ENCODE peak calls at places on chromosomes 6 and 20, in six cellular contexts. L, F, Q, A, D and I are unnamed samples.

GRCh38 chr20:37990571-37991151 is 42.6 kb downstream of the TTI1 start:
- DNase-seq in L (peak; percentile 78), F (peak; percentile 59), Q (no peak), A (peak; percentile 27), D (peak; percentile 31), I (peak; percentile 79)

GRCh38 chr20:59620860-59621485 is 16.6 kb downstream of the PHACTR3 start:
- DNase-seq in L (no peak), F (no peak), Q (no peak), A (no peak), D (no peak), I (no peak)

GRCh38 chr20:38877483-38877882 is 48.7 kb upstream of the FAM83D start:
- DNase-seq in L (no peak), F (no peak), Q (no peak), A (no peak), D (no peak), I (no peak)

GRCh38 chr20:39269031-39269461 is 306.9 kb downstream of the DHX35 start:
- DNase-seq in L (peak; percentile 3), F (peak; percentile 51), Q (no peak), A (peak; percentile 73), D (peak; percentile 54), I (peak; percentile 12)

GRCh38 chr6:45783716-45784115 is 231.9 kb downstream of the CLIC5 start:
- DNase-seq in L (no peak), F (no peak), Q (no peak), A (no peak), D (no peak), I (peak; percentile 43)

GRCh38 chr6:82015043-82015442 is 232.5 kb downstream of the IBTK start:
- DNase-seq in L (no peak), F (no peak), Q (no peak), A (no peak), D (no peak), I (no peak)

GRCh38 chr6:16372029-16372776 is 133.8 kb downstream of the GMPR start:
- DNase-seq in L (no peak), F (no peak), Q (no peak), A (no peak), D (no peak), I (no peak)

GRCh38 chr20:45011108-45011526 is 44.8 kb downstream of the STK4 start:
- DNase-seq in L (peak; percentile 80), F (peak; percentile 33), Q (peak; percentile 49), A (peak; percentile 78), D (peak; percentile 49), I (peak; percentile 73)

GRCh38 chr6:33713786-33714185 is 2.3 kb upstream of the UQCC2 start:
- DNase-seq in L (no peak), F (no peak), Q (no peak), A (no peak), D (no peak), I (no peak)
- H3K4me3 ChIP-seq in L (no peak overlapping the region), F (no peak overlapping the region), Q (no peak overlapping the region), A (no peak overlapping the region), D (no peak overlapping the region), I (no peak overlapping the region)

GRCh38 chr20:43746344-43747137 is 19.7 kb upstream of the GTSF1L start:
- DNase-seq in L (no peak), F (no peak), Q (no peak), A (no peak), D (no peak), I (no peak)
- H3K4me3 ChIP-seq in L (no peak overlapping the region), F (no peak overlapping the region), Q (no peak overlapping the region), A (no peak overlapping the region), D (no peak overlapping the region), I (no peak overlapping the region)

DNA sequence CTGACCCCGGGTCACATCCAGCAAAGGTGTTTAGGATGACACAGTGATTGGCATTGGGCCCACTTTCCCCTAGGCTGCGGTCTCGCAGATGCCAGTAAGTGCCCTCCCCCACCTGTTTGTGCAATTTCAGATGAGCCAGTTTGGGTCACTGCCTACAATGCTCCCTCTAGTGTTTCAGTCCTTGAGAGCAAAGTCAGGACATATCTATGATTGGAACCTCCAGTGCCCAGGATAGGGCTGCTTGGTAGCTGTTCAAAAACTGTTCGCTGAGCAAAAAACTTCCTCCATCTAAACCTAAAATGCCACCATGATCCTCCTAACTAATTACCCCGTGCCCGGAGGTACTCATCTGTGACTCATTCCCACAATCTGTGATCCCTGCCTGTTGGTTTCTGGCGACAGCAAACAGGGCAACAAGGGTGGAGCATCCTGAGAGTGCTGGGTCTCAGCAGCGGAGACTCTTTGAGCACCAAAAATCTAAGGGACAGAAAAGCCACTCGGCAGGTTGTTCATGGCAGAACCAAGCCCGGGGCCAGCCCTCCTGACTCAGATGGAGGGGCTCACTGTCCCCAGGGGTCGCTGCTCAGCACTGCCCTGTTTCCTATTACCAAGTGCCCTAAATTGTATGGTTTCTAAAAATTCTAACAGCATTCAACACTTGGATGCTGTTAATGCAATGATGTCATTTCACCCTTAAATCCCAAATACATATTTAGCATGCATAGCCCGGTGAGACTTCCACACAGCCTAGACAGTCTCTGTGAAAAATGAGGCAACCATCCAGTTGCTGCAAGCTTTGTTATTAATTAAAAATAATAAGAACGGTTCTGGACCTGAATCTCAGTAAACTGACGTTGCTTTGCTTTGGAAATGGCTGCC is 5.0 kb downstream of the VSX1 start:
- DNase-seq in L (peak; percentile 1), F (no peak), Q (peak; percentile 41), A (no peak), D (peak; percentile 44), I (peak; percentile 22)
- H3K4me3 ChIP-seq in L (no peak overlapping the region), F (peak overlapping the region; percentile 34), Q (peak overlapping the region; percentile 30), A (no peak overlapping the region), D (no peak overlapping the region), I (no peak overlapping the region)

DNA sequence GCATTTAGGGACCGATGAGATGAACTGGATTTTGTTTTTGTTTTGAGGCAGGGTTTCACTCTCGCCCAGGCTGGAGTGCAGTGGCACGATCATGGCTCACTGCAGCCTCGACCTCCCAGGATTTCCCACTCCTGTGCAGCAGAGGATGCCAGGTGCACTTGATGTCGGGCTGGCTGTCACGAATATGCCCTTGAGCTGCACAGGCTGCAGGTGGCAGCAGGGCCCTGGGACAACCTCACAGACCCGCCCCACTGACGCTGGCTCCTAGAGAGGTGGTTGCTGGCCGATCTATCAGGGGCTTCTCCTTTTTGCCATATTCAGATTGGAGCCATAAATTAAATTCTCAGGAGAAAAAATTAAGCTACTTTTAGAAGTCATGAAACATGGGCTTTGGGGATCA is 32.2 kb downstream of the NQO2 start:
- DNase-seq in L (no peak), F (no peak), Q (no peak), A (no peak), D (no peak), I (no peak)
- H3K4me3 ChIP-seq in L (no peak overlapping the region), F (no peak overlapping the region), Q (no peak overlapping the region), A (no peak overlapping the region), D (no peak overlapping the region), I (no peak overlapping the region)

DNA sequence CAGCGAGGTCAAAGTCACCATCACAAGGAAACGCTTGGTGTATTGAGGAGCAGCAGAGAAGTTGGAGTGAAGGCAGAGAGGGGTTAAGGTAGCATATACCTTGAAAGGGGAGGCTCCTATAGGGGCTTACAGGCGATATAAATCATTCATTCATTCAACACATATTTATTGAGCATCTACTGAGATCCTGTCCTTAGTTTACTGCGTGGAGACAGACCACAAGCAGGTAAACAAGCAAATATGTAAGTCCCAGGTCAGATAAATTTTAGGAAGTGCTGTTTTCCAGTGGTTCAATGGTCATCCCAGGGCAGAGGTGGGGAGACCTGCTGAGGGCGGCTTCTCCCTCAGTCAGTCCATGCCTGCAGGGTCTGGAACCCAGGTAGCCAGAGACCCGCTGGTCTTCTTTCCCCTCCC is 761 bp upstream of the DNMT3B start:
- DNase-seq in L (no peak), F (no peak), Q (no peak), A (no peak), D (no peak), I (no peak)
- H3K4me3 ChIP-seq in L (no peak overlapping the region), F (peak overlapping the region; percentile 75), Q (peak overlapping the region; percentile 77), A (peak overlapping the region; percentile 63), D (no peak overlapping the region), I (peak overlapping the region; percentile 90)

DNA sequence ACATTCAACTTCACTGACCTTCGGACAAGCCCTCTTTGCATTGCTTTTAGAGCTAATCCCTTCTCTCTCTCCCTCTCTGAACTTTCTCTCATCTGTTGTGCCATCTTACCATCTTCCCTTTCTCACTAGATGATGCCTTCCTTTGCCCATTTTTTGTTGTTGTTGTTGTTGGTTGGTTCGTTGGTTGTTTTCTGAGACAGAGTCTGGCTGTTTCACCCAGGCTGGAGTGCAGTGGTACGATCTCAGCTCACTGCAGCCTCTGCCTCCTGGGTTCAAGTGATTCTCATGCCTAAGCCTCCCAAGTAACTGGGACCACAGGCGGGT is 18.8 kb downstream of the MAP3K5 start:
- DNase-seq in L (no peak), F (no peak), Q (no peak), A (no peak), D (no peak), I (no peak)
- H3K4me3 ChIP-seq in L (no peak overlapping the region), F (no peak overlapping the region), Q (no peak overlapping the region), A (no peak overlapping the region), D (no peak overlapping the region), I (no peak overlapping the region)

DNA sequence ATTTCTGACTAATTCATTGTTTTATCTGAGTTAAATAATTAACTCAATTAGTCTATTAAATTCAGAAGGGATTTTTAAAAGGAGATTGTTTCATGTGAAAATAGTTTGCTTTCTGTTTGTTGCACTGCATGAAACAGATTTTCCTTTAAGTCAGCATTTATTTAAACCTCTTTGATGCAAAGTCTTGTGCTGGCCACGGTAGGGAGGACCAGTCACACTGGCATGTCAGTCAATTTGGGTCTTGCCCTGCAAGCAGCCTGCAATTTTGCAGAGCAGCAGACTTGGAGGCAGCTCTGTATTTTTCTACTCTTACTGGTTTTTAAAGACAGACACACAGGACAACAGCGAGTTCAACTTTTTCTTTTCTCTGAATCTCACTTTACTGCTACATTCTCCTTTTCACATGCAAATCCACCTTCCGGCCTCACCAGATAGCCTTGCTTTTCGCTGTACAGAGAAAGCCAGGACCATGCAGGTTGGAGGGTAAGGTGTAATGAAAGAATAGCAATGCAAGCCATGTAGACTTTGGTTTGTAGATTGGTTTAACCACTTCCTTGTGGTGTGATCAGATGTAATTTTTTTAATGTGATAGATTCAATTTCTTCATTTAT is 689.9 kb upstream of the AGPAT4 start:
- DNase-seq in L (no peak), F (no peak), Q (no peak), A (no peak), D (no peak), I (no peak)
- H3K4me3 ChIP-seq in L (no peak overlapping the region), F (no peak overlapping the region), Q (no peak overlapping the region), A (no peak overlapping the region), D (no peak overlapping the region), I (no peak overlapping the region)

GRCh38 chr6:32179746-32180405 is 1.7 kb downstream of the RNF5 start:
- DNase-seq in L (no peak), F (no peak), Q (no peak), A (no peak), D (no peak), I (no peak)
- H3K4me3 ChIP-seq in L (no peak overlapping the region), F (no peak overlapping the region), Q (no peak overlapping the region), A (no peak overlapping the region), D (no peak overlapping the region), I (no peak overlapping the region)